ENCODE peak calls at places on chromosome 19, in ten cellular contexts. V is epithelial cell of prostate; F is lower leg skin; G is astrocyte of the cerebellum; K is body of pancreas; X is stimulated activated CD4-positive, alpha-beta T cell treated with anti-CD3 and anti-CD28 coated beads, Interleukin-15, amount 100 ng/mL, for 24 hours; Z is HS-27A; B is H4; R is caudate nucleus; J is mesenchymal stem cell. T is an unnamed sample.

GRCh38 chr19:17872251-17873001 is 681 bp downstream of the SLC5A5 start:
- DNase-seq in R (no peak), F (no peak), J (no peak), G (no peak), Z (no peak), B (no peak), X (peak), K (no peak), V (no peak), T (no peak)

GRCh38 chr19:2014731-2015610 is 543 bp downstream of the BTBD2 start:
- DNase-seq in X (peak), Z (no peak), K (no peak), B (no peak), F (no peak), J (no peak), V (no peak), G (no peak), R (no peak), T (no peak)

GRCh38 chr19:46299004-46299509 is 2.2 kb downstream of the HIF3A start:
- DNase-seq in K (peak), J (peak), X (no peak), G (peak), R (peak), Z (peak), V (no peak), F (peak), B (peak), T (peak)

GRCh38 chr19:43726736-43727592 is 11.1 kb downstream of the IRGC start:
- DNase-seq in J (no peak), F (no peak), R (no peak), B (no peak), G (no peak), K (no peak), V (no peak), X (no peak), Z (no peak), T (no peak)

GRCh38 chr19:11204943-11205349 is 7.6 kb upstream of the KANK2 start:
- DNase-seq in K (no peak), G (no peak), F (no peak), R (no peak), X (no peak), Z (peak), V (no peak), B (peak), J (no peak), T (no peak)

GRCh38 chr19:30781519-30781918 is 409.3 kb downstream of the ZNF536 start:
- DNase-seq in K (no peak), R (no peak), V (no peak), B (no peak), X (no peak), F (peak), Z (no peak), J (no peak), G (no peak), T (no peak)

GRCh38 chr19:15479391-15480345 is at the start of gene PGLYRP2:
- DNase-seq in R (no peak), Z (no peak), X (no peak), F (no peak), J (no peak), K (peak), V (no peak), B (no peak), G (no peak), T (no peak)

GRCh38 chr19:50573741-50574461 is 5.7 kb upstream of the LRRC4B start:
- DNase-seq in B (no peak), K (no peak), X (no peak), Z (no peak), F (no peak), V (no peak), G (no peak), R (no peak), J (no peak), T (no peak)

GRCh38 chr19:3095375-3096191 is 1.4 kb downstream of the GNA11 start:
- DNase-seq in B (no peak), R (no peak), G (no peak), V (no peak), Z (no peak), J (peak), K (peak), F (no peak), X (peak), T (no peak)

GRCh38 chr19:16615788-16616187 is 12.2 kb downstream of the MED26 start:
- DNase-seq in J (no peak), K (no peak), G (no peak), F (no peak), B (no peak), X (no peak), R (no peak), V (no peak), Z (no peak), T (no peak)

GRCh38 chr19:50567052-50567841 is 988 bp downstream of the LRRC4B start:
- DNase-seq in X (no peak), F (no peak), K (no peak), J (no peak), B (no peak), G (no peak), R (no peak), V (no peak), Z (no peak), T (no peak)

GRCh38 chr19:46617566-46618079 is 7.3 kb downstream of the PTGIR start:
- DNase-seq in Z (no peak), G (no peak), J (no peak), K (peak), F (no peak), V (no peak), R (no peak), B (no peak), X (no peak), T (no peak)

GRCh38 chr19:45243144-45243732 is 2.0 kb downstream of the EXOC3L2 start:
- DNase-seq in K (no peak), G (no peak), R (no peak), V (no peak), F (no peak), Z (no peak), J (no peak), X (no peak), B (no peak), T (no peak)

GRCh38 chr19:35357867-35358573 is at the start of gene FFAR3:
- DNase-seq in R (no peak), B (peak), V (no peak), J (peak), Z (no peak), G (no peak), F (peak), K (peak), X (peak), T (no peak)

GRCh38 chr19:2619076-2619475 is 83.4 kb downstream of the GNG7 start:
- DNase-seq in J (no peak), K (no peak), F (no peak), G (no peak), V (no peak), X (no peak), R (no peak), Z (no peak), B (no peak), T (no peak)

GRCh38 chr19:16193466-16193865 is 4.2 kb upstream of the AP1M1 start:
- DNase-seq in X (no peak), B (no peak), K (no peak), G (no peak), F (no peak), J (no peak), Z (no peak), R (no peak), V (no peak), T (no peak)